ENCODE peak calls at places on chromosome 18, in ten cellular contexts. One of them, this sample, is unnamed.

GRCh38 chr18:74654637-74655036 is 57.0 kb downstream of the ZNF407 start:
- DNase-seq in NCI-H2171: no peak
- DNase-seq in H1: no peak
- DNase-seq in amygdala: no peak
- DNase-seq in activated naive CD4-positive, alpha-beta T cell treated with anti-CD3 and anti-CD28 coated beads for 36 hours: no peak
- DNase-seq in left lung: no peak
- DNase-seq in cardiac fibroblast: peak
- DNase-seq in stimulated activated CD4-positive, alpha-beta T cell treated with anti-CD3 and anti-CD28 coated beads, Interleukin-1b, Interleukin-23, amount 100 ng/mL, for 24 hours: no peak
- DNase-seq in posterior vena cava: no peak
- DNase-seq in stomach: no peak
- DNase-seq in this sample: no peak

GRCh38 chr18:74445585-74445984 is 11.5 kb downstream of the DIPK1C start:
- DNase-seq in NCI-H2171: no peak
- DNase-seq in H1: no peak
- DNase-seq in amygdala: no peak
- DNase-seq in activated naive CD4-positive, alpha-beta T cell treated with anti-CD3 and anti-CD28 coated beads for 36 hours: no peak
- DNase-seq in left lung: no peak
- DNase-seq in cardiac fibroblast: no peak
- DNase-seq in stimulated activated CD4-positive, alpha-beta T cell treated with anti-CD3 and anti-CD28 coated beads, Interleukin-1b, Interleukin-23, amount 100 ng/mL, for 24 hours: no peak
- DNase-seq in posterior vena cava: no peak
- DNase-seq in stomach: no peak
- DNase-seq in this sample: no peak

GRCh38 chr18:69795785-69796184 is 151.9 kb downstream of the CD226 start:
- DNase-seq in NCI-H2171: no peak
- DNase-seq in H1: no peak
- DNase-seq in amygdala: no peak
- DNase-seq in activated naive CD4-positive, alpha-beta T cell treated with anti-CD3 and anti-CD28 coated beads for 36 hours: no peak
- DNase-seq in left lung: no peak
- DNase-seq in cardiac fibroblast: no peak
- DNase-seq in stimulated activated CD4-positive, alpha-beta T cell treated with anti-CD3 and anti-CD28 coated beads, Interleukin-1b, Interleukin-23, amount 100 ng/mL, for 24 hours: no peak
- DNase-seq in posterior vena cava: no peak
- DNase-seq in stomach: no peak
- DNase-seq in this sample: peak

GRCh38 chr18:75065251-75066000 is 143.5 kb downstream of the PTGR3 start:
- DNase-seq in NCI-H2171: no peak
- DNase-seq in H1: no peak
- DNase-seq in amygdala: no peak
- DNase-seq in activated naive CD4-positive, alpha-beta T cell treated with anti-CD3 and anti-CD28 coated beads for 36 hours: no peak
- DNase-seq in left lung: no peak
- DNase-seq in cardiac fibroblast: no peak
- DNase-seq in stimulated activated CD4-positive, alpha-beta T cell treated with anti-CD3 and anti-CD28 coated beads, Interleukin-1b, Interleukin-23, amount 100 ng/mL, for 24 hours: no peak
- DNase-seq in posterior vena cava: no peak
- DNase-seq in stomach: no peak
- DNase-seq in this sample: no peak

GRCh38 chr18:34709104-34709503 is 994 bp upstream of the DTNA start:
- DNase-seq in NCI-H2171: no peak
- DNase-seq in H1: no peak
- DNase-seq in amygdala: no peak
- DNase-seq in activated naive CD4-positive, alpha-beta T cell treated with anti-CD3 and anti-CD28 coated beads for 36 hours: no peak
- DNase-seq in left lung: no peak
- DNase-seq in cardiac fibroblast: peak
- DNase-seq in stimulated activated CD4-positive, alpha-beta T cell treated with anti-CD3 and anti-CD28 coated beads, Interleukin-1b, Interleukin-23, amount 100 ng/mL, for 24 hours: no peak
- DNase-seq in posterior vena cava: no peak
- DNase-seq in stomach: no peak
- DNase-seq in this sample: peak

GRCh38 chr18:56245856-56246575 is 392.4 kb downstream of the TXNL1 start:
- DNase-seq in NCI-H2171: no peak
- DNase-seq in H1: no peak
- DNase-seq in amygdala: no peak
- DNase-seq in activated naive CD4-positive, alpha-beta T cell treated with anti-CD3 and anti-CD28 coated beads for 36 hours: no peak
- DNase-seq in left lung: no peak
- DNase-seq in cardiac fibroblast: peak
- DNase-seq in stimulated activated CD4-positive, alpha-beta T cell treated with anti-CD3 and anti-CD28 coated beads, Interleukin-1b, Interleukin-23, amount 100 ng/mL, for 24 hours: no peak
- DNase-seq in posterior vena cava: no peak
- DNase-seq in stomach: no peak
- DNase-seq in this sample: peak

GRCh38 chr18:62201870-62202269 is 14.8 kb downstream of the RELCH start:
- DNase-seq in NCI-H2171: no peak
- DNase-seq in H1: no peak
- DNase-seq in amygdala: no peak
- DNase-seq in activated naive CD4-positive, alpha-beta T cell treated with anti-CD3 and anti-CD28 coated beads for 36 hours: no peak
- DNase-seq in left lung: no peak
- DNase-seq in cardiac fibroblast: no peak
- DNase-seq in stimulated activated CD4-positive, alpha-beta T cell treated with anti-CD3 and anti-CD28 coated beads, Interleukin-1b, Interleukin-23, amount 100 ng/mL, for 24 hours: no peak
- DNase-seq in posterior vena cava: no peak
- DNase-seq in stomach: no peak
- DNase-seq in this sample: no peak

GRCh38 chr18:74869904-74870863 is 272.5 kb downstream of the ZNF407 start:
- DNase-seq in NCI-H2171: no peak
- DNase-seq in H1: no peak
- DNase-seq in amygdala: no peak
- DNase-seq in activated naive CD4-positive, alpha-beta T cell treated with anti-CD3 and anti-CD28 coated beads for 36 hours: no peak
- DNase-seq in left lung: no peak
- DNase-seq in cardiac fibroblast: no peak
- DNase-seq in stimulated activated CD4-positive, alpha-beta T cell treated with anti-CD3 and anti-CD28 coated beads, Interleukin-1b, Interleukin-23, amount 100 ng/mL, for 24 hours: no peak
- DNase-seq in posterior vena cava: no peak
- DNase-seq in stomach: no peak
- DNase-seq in this sample: no peak

GRCh38 chr18:45621068-45621511 is 5.8 kb downstream of the SLC14A2 start:
- DNase-seq in NCI-H2171: peak
- DNase-seq in H1: peak
- DNase-seq in amygdala: no peak
- DNase-seq in activated naive CD4-positive, alpha-beta T cell treated with anti-CD3 and anti-CD28 coated beads for 36 hours: peak
- DNase-seq in left lung: no peak
- DNase-seq in cardiac fibroblast: peak
- DNase-seq in stimulated activated CD4-positive, alpha-beta T cell treated with anti-CD3 and anti-CD28 coated beads, Interleukin-1b, Interleukin-23, amount 100 ng/mL, for 24 hours: no peak
- DNase-seq in posterior vena cava: peak
- DNase-seq in stomach: no peak
- DNase-seq in this sample: peak

GRCh38 chr18:4144201-4144600 is 310.9 kb downstream of the DLGAP1 start:
- DNase-seq in NCI-H2171: no peak
- DNase-seq in H1: no peak
- DNase-seq in amygdala: no peak
- DNase-seq in activated naive CD4-positive, alpha-beta T cell treated with anti-CD3 and anti-CD28 coated beads for 36 hours: no peak
- DNase-seq in left lung: no peak
- DNase-seq in cardiac fibroblast: no peak
- DNase-seq in stimulated activated CD4-positive, alpha-beta T cell treated with anti-CD3 and anti-CD28 coated beads, Interleukin-1b, Interleukin-23, amount 100 ng/mL, for 24 hours: no peak
- DNase-seq in posterior vena cava: no peak
- DNase-seq in stomach: no peak
- DNase-seq in this sample: no peak

GRCh38 chr18:77031662-77032061 is 100.9 kb downstream of the MBP start:
- DNase-seq in NCI-H2171: no peak
- DNase-seq in H1: no peak
- DNase-seq in amygdala: no peak
- DNase-seq in activated naive CD4-positive, alpha-beta T cell treated with anti-CD3 and anti-CD28 coated beads for 36 hours: no peak
- DNase-seq in left lung: no peak
- DNase-seq in cardiac fibroblast: no peak
- DNase-seq in stimulated activated CD4-positive, alpha-beta T cell treated with anti-CD3 and anti-CD28 coated beads, Interleukin-1b, Interleukin-23, amount 100 ng/mL, for 24 hours: no peak
- DNase-seq in posterior vena cava: no peak
- DNase-seq in stomach: no peak
- DNase-seq in this sample: no peak

GRCh38 chr18:7524786-7525185 is 42.3 kb upstream of the PTPRM start:
- DNase-seq in NCI-H2171: no peak
- DNase-seq in H1: no peak
- DNase-seq in amygdala: no peak
- DNase-seq in activated naive CD4-positive, alpha-beta T cell treated with anti-CD3 and anti-CD28 coated beads for 36 hours: no peak
- DNase-seq in left lung: no peak
- DNase-seq in cardiac fibroblast: peak
- DNase-seq in stimulated activated CD4-positive, alpha-beta T cell treated with anti-CD3 and anti-CD28 coated beads, Interleukin-1b, Interleukin-23, amount 100 ng/mL, for 24 hours: no peak
- DNase-seq in posterior vena cava: no peak
- DNase-seq in stomach: no peak
- DNase-seq in this sample: no peak

GRCh38 chr18:2529154-2529553 is 42.2 kb downstream of the METTL4 start:
- DNase-seq in NCI-H2171: no peak
- DNase-seq in H1: no peak
- DNase-seq in amygdala: no peak
- DNase-seq in activated naive CD4-positive, alpha-beta T cell treated with anti-CD3 and anti-CD28 coated beads for 36 hours: no peak
- DNase-seq in left lung: no peak
- DNase-seq in cardiac fibroblast: peak
- DNase-seq in stimulated activated CD4-positive, alpha-beta T cell treated with anti-CD3 and anti-CD28 coated beads, Interleukin-1b, Interleukin-23, amount 100 ng/mL, for 24 hours: no peak
- DNase-seq in posterior vena cava: no peak
- DNase-seq in stomach: no peak
- DNase-seq in this sample: no peak

GRCh38 chr18:13220326-13220991 is 1.9 kb downstream of the LDLRAD4 start:
- DNase-seq in NCI-H2171: no peak
- DNase-seq in H1: no peak
- DNase-seq in amygdala: no peak
- DNase-seq in activated naive CD4-positive, alpha-beta T cell treated with anti-CD3 and anti-CD28 coated beads for 36 hours: no peak
- DNase-seq in left lung: no peak
- DNase-seq in cardiac fibroblast: no peak
- DNase-seq in stimulated activated CD4-positive, alpha-beta T cell treated with anti-CD3 and anti-CD28 coated beads, Interleukin-1b, Interleukin-23, amount 100 ng/mL, for 24 hours: no peak
- DNase-seq in posterior vena cava: no peak
- DNase-seq in stomach: peak
- DNase-seq in this sample: no peak

GRCh38 chr18:48932462-48932818 is 18.3 kb downstream of the SMAD7 start:
- DNase-seq in NCI-H2171: no peak
- DNase-seq in H1: no peak
- DNase-seq in amygdala: no peak
- DNase-seq in activated naive CD4-positive, alpha-beta T cell treated with anti-CD3 and anti-CD28 coated beads for 36 hours: no peak
- DNase-seq in left lung: no peak
- DNase-seq in cardiac fibroblast: no peak
- DNase-seq in stimulated activated CD4-positive, alpha-beta T cell treated with anti-CD3 and anti-CD28 coated beads, Interleukin-1b, Interleukin-23, amount 100 ng/mL, for 24 hours: no peak
- DNase-seq in posterior vena cava: no peak
- DNase-seq in stomach: no peak
- DNase-seq in this sample: no peak

GRCh38 chr18:25146113-25146512 is 205.9 kb downstream of the ZNF521 start:
- DNase-seq in NCI-H2171: no peak
- DNase-seq in H1: no peak
- DNase-seq in amygdala: no peak
- DNase-seq in activated naive CD4-positive, alpha-beta T cell treated with anti-CD3 and anti-CD28 coated beads for 36 hours: no peak
- DNase-seq in left lung: no peak
- DNase-seq in cardiac fibroblast: no peak
- DNase-seq in stimulated activated CD4-positive, alpha-beta T cell treated with anti-CD3 and anti-CD28 coated beads, Interleukin-1b, Interleukin-23, amount 100 ng/mL, for 24 hours: no peak
- DNase-seq in posterior vena cava: no peak
- DNase-seq in stomach: no peak
- DNase-seq in this sample: no peak

GRCh38 chr18:45254683-45255082 is 360.6 kb upstream of the SLC14A2 start:
- DNase-seq in NCI-H2171: no peak
- DNase-seq in H1: no peak
- DNase-seq in amygdala: no peak
- DNase-seq in activated naive CD4-positive, alpha-beta T cell treated with anti-CD3 and anti-CD28 coated beads for 36 hours: no peak
- DNase-seq in left lung: peak
- DNase-seq in cardiac fibroblast: peak
- DNase-seq in stimulated activated CD4-positive, alpha-beta T cell treated with anti-CD3 and anti-CD28 coated beads, Interleukin-1b, Interleukin-23, amount 100 ng/mL, for 24 hours: no peak
- DNase-seq in posterior vena cava: peak
- DNase-seq in stomach: no peak
- DNase-seq in this sample: peak

GRCh38 chr18:46705521-46705920 is 48.5 kb upstream of the LOXHD1 start:
- DNase-seq in NCI-H2171: no peak
- DNase-seq in H1: peak
- DNase-seq in amygdala: no peak
- DNase-seq in activated naive CD4-positive, alpha-beta T cell treated with anti-CD3 and anti-CD28 coated beads for 36 hours: no peak
- DNase-seq in left lung: no peak
- DNase-seq in cardiac fibroblast: no peak
- DNase-seq in stimulated activated CD4-positive, alpha-beta T cell treated with anti-CD3 and anti-CD28 coated beads, Interleukin-1b, Interleukin-23, amount 100 ng/mL, for 24 hours: no peak
- DNase-seq in posterior vena cava: no peak
- DNase-seq in stomach: no peak
- DNase-seq in this sample: no peak

GRCh38 chr18:48838921-48839818 is 111.6 kb downstream of the SMAD7 start:
- DNase-seq in NCI-H2171: no peak
- DNase-seq in H1: no peak
- DNase-seq in amygdala: no peak
- DNase-seq in activated naive CD4-positive, alpha-beta T cell treated with anti-CD3 and anti-CD28 coated beads for 36 hours: peak
- DNase-seq in left lung: no peak
- DNase-seq in cardiac fibroblast: peak
- DNase-seq in stimulated activated CD4-positive, alpha-beta T cell treated with anti-CD3 and anti-CD28 coated beads, Interleukin-1b, Interleukin-23, amount 100 ng/mL, for 24 hours: no peak
- DNase-seq in posterior vena cava: peak
- DNase-seq in stomach: no peak
- DNase-seq in this sample: peak

GRCh38 chr18:67354091-67354490 is 162.4 kb downstream of the DSEL start:
- DNase-seq in NCI-H2171: no peak
- DNase-seq in H1: no peak
- DNase-seq in amygdala: no peak
- DNase-seq in activated naive CD4-positive, alpha-beta T cell treated with anti-CD3 and anti-CD28 coated beads for 36 hours: no peak
- DNase-seq in left lung: no peak
- DNase-seq in cardiac fibroblast: no peak
- DNase-seq in stimulated activated CD4-positive, alpha-beta T cell treated with anti-CD3 and anti-CD28 coated beads, Interleukin-1b, Interleukin-23, amount 100 ng/mL, for 24 hours: no peak
- DNase-seq in posterior vena cava: no peak
- DNase-seq in stomach: no peak
- DNase-seq in this sample: no peak

GRCh38 chr18:79685281-79685680 is 5.7 kb downstream of the CTDP1 start:
- DNase-seq in NCI-H2171: no peak
- DNase-seq in H1: no peak
- DNase-seq in amygdala: no peak
- DNase-seq in activated naive CD4-positive, alpha-beta T cell treated with anti-CD3 and anti-CD28 coated beads for 36 hours: peak
- DNase-seq in left lung: no peak
- DNase-seq in cardiac fibroblast: no peak
- DNase-seq in stimulated activated CD4-positive, alpha-beta T cell treated with anti-CD3 and anti-CD28 coated beads, Interleukin-1b, Interleukin-23, amount 100 ng/mL, for 24 hours: no peak
- DNase-seq in posterior vena cava: no peak
- DNase-seq in stomach: no peak
- DNase-seq in this sample: no peak

GRCh38 chr18:67043276-67043675 is 439.4 kb upstream of the CDH19 start:
- DNase-seq in NCI-H2171: no peak
- DNase-seq in H1: peak
- DNase-seq in amygdala: no peak
- DNase-seq in activated naive CD4-positive, alpha-beta T cell treated with anti-CD3 and anti-CD28 coated beads for 36 hours: no peak
- DNase-seq in left lung: no peak
- DNase-seq in cardiac fibroblast: no peak
- DNase-seq in stimulated activated CD4-positive, alpha-beta T cell treated with anti-CD3 and anti-CD28 coated beads, Interleukin-1b, Interleukin-23, amount 100 ng/mL, for 24 hours: no peak
- DNase-seq in posterior vena cava: no peak
- DNase-seq in stomach: no peak
- DNase-seq in this sample: no peak